ENCODE peak calls at places on chromosomes 4 and X, in four cellular contexts. T is GM03348, V is GM12865, Y is B cell. C is an unnamed sample.

GRCh38 chr4:169059294-169060201 is 49.5 kb upstream of the CBR4 start:
- DNase-seq in T (peak), V (no peak), Y (no peak), C (no peak)

GRCh38 chrX:154298312-154298711 is 2.7 kb downstream of the TKTL1 start:
- DNase-seq in T (no peak), V (peak), Y (peak), C (peak)

GRCh38 chrX:103565752-103566151 is 19.6 kb upstream of the TCEAL4 start:
- DNase-seq in T (peak), V (no peak), Y (no peak), C (peak)

GRCh38 chr4:55675196-55675793 is 39.2 kb upstream of the NMU start:
- DNase-seq in T (no peak), V (no peak), Y (no peak), C (no peak)

GRCh38 chr4:109592367-109592766 is 32.3 kb downstream of the MCUB start:
- DNase-seq in T (no peak), V (no peak), Y (no peak), C (no peak)

GRCh38 chrX:9231491-9231890 is 197.6 kb upstream of the FAM9B start:
- DNase-seq in T (no peak), V (no peak), Y (no peak), C (peak)

GRCh38 chr4:142815834-142816233 is 30.3 kb downstream of the INPP4B start:
- DNase-seq in T (peak), V (peak), Y (no peak), C (peak)

GRCh38 chr4:76600447-76600846 is 165.4 kb downstream of the SHROOM3 start:
- DNase-seq in T (no peak), V (no peak), Y (no peak), C (peak)

GRCh38 chr4:163991268-163991667 is 496.8 kb downstream of the TMA16 start:
- DNase-seq in T (no peak), V (no peak), Y (no peak), C (peak)